ENCODE peak calls at places on chromosomes 12 and 14, in seven cellular contexts. L is A549, F is HepG2, W is HCT116, E is GM12878, Q is SK-N-SH, C is K562. R is an unnamed sample.

GRCh38 chr12:90896164-90896563 is 58.8 kb downstream of the CCER1 start:
- DNase-seq in L (no peak), F (no peak), W (peak; percentile 18), E (no peak), Q (no peak), C (no peak), R (no peak)

GRCh38 chr14:54782803-54783659 is 119.6 kb downstream of the GCH1 start:
- DNase-seq in L (no peak), F (peak; percentile 11), W (no peak), E (no peak), Q (no peak), C (no peak), R (peak; percentile 68)

GRCh38 chr12:121799842-121800693 is 3.7 kb upstream of the SETD1B start:
- DNase-seq in L (peak; percentile 94), F (peak; percentile 84), W (peak; percentile 70), E (no peak), Q (peak; percentile 75), C (peak; percentile 71), R (peak; percentile 83)

GRCh38 chr12:120110550-120111501 is 5.7 kb downstream of the RAB35 start:
- DNase-seq in L (no peak), F (no peak), W (no peak), E (no peak), Q (no peak), C (no peak), R (peak; percentile 47)

GRCh38 chr14:104240426-104241157 is 102.2 kb downstream of the KIF26A start:
- DNase-seq in L (no peak), F (no peak), W (no peak), E (no peak), Q (peak; percentile 32), C (no peak), R (peak; percentile 42)

GRCh38 chr14:55123101-55123500 is 6.0 kb upstream of the LGALS3 start:
- DNase-seq in L (no peak), F (no peak), W (no peak), E (no peak), Q (peak; percentile 40), C (no peak), R (no peak)

GRCh38 chr12:10143205-10143604 is 13.2 kb upstream of the CLEC7A start:
- DNase-seq in L (no peak), F (no peak), W (no peak), E (no peak), Q (no peak), C (no peak), R (no peak)

GRCh38 chr14:53523226-53523625 is 370.1 kb upstream of the DDHD1 start:
- DNase-seq in L (no peak), F (peak; percentile 31), W (no peak), E (no peak), Q (no peak), C (no peak), R (no peak)

GRCh38 chr12:106217706-106218105 is 30.1 kb downstream of the CKAP4 start:
- DNase-seq in L (no peak), F (no peak), W (no peak), E (no peak), Q (no peak), C (no peak), R (no peak)
- TF ChIP-seq CTCF in L (no peak), F (no peak), W (no peak), E (no peak), Q (no peak), C (no peak), R (no peak)

GRCh38 chr14:99124482-99125104 is 147.4 kb downstream of the BCL11B start:
- DNase-seq in L (no peak), F (no peak), W (no peak), E (no peak), Q (peak; percentile 7), C (no peak), R (no peak)

GRCh38 chr14:99127651-99128167 is 144.3 kb downstream of the BCL11B start:
- DNase-seq in L (no peak), F (no peak), W (no peak), E (no peak), Q (no peak), C (no peak), R (peak; percentile 23)

GRCh38 chr14:99125113-99125512 is 146.9 kb downstream of the BCL11B start:
- DNase-seq in L (no peak), F (no peak), W (no peak), E (no peak), Q (no peak), C (no peak), R (no peak)

GRCh38 chr14:99128185-99128584 is 143.8 kb downstream of the BCL11B start:
- DNase-seq in L (no peak), F (no peak), W (no peak), E (no peak), Q (no peak), C (no peak), R (no peak)

DNA sequence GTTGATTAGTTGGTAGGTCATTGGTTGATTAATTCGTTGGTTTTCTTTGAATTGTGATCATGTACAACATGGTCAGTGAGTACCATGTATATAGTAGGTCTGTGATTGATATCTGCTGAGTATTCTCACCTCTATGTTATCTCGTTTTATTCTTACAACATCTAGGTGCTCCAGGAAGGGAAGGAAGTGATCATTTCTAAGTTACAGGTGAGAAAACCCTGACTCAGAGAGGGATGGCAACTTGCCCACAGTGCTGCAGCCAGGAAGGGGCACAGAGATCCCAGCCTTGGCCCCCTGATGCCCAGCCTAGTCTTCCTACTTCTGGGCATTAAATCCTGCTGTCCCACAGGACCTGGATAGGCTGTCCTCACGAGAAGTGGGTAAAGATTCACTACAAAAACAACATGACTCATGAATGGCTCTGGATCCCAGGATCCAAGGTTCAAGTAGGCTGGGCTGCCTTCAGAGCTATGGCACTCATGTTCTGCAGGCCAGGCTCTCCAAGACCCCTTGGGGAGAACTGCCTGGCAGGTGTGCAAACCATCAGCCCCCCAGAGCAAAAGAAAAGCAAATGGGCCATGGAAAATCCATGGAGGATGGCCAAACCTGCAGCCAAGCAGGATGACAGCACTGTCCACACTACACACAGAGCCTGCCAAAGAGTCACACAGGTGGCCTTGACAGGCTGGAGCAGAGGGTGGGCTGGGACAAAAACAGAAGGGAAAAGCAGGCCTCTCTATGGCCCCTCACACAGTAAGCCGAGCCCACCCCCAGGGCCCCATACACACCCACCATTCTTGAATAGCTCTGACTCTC is 146.2 kb downstream of the BCL11B start:
- DNase-seq in L (no peak), F (peak; percentile 6), W (no peak), E (no peak), Q (no peak), C (no peak), R (no peak)
- TF ChIP-seq REST in L (no peak), F (no peak), W (no peak), E (no peak), Q (no peak), C (no peak), R (no peak)

DNA sequence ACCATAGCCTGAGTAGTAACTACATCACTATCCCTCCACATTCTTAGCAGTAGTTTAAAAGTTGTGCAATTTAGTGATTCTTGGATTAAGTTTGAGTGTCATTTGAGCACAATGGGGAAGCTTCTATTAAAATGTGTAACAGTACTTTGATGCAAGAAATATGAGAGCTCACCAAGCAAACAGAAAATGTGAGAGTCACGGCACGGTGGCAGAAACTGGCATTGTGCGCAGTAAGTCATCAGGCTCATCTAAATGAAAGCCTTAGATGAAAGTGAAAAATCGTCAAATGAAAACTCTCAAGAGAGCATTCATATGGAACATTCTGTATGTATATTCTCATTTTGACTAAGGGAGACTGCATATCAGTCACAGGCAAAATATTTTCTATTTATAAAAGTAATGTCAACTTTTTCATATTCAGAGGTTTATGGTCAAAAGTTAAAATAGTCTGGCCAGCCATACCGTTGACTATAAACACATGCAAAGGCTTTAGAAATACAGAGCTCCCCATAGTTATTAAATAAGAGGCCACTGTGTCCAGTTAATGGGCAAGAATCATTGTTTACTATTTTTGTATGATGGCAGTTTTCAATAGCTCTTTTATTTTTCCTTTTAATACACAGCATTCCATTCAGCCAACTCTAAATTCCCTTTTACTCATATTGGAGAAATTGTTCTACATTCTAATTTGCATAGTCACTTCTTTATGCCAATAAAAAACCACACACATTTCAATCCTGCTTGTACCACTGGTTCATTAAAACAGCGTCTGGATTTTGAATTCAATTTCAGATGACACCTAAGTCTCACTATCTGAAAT is 167.9 kb downstream of the PRKD1 start:
- DNase-seq in L (no peak), F (no peak), W (no peak), E (peak; percentile 8), Q (no peak), C (no peak), R (no peak)
- H3K4me2 ChIP-seq in L (no peak overlapping the region), F (no peak overlapping the region), W (no peak overlapping the region), E (no peak overlapping the region), Q (no peak overlapping the region), C (no peak overlapping the region), R (no peak overlapping the region)

GRCh38 chr14:72892879-72893635 is 844 bp downstream of the DPF3 start:
- DNase-seq in L (no peak), F (no peak), W (no peak), E (no peak), Q (peak; percentile 73), C (peak; percentile 51), R (peak; percentile 66)

GRCh38 chr14:72894323-72894622 is 372 bp upstream of the DPF3 start:
- DNase-seq in L (no peak), F (no peak), W (no peak), E (no peak), Q (no peak), C (no peak), R (no peak)

GRCh38 chr14:72891666-72892102 is 2.2 kb downstream of the DPF3 start:
- DNase-seq in L (no peak), F (no peak), W (no peak), E (no peak), Q (peak; percentile 47), C (no peak), R (no peak)

GRCh38 chr14:72893636-72894322 is at the start of gene DPF3:
- DNase-seq in L (peak; percentile 97), F (peak; percentile 89), W (peak; percentile 91), E (peak; percentile 75), Q (peak; percentile 95), C (peak; percentile 96), R (peak; percentile 99)

GRCh38 chr14:72892103-72892878 is 1.6 kb downstream of the DPF3 start:
- DNase-seq in L (no peak), F (no peak), W (no peak), E (no peak), Q (peak; percentile 56), C (no peak), R (peak; percentile 71)
- TF ChIP-seq CTCF in L (no peak), F (no peak), W (no peak), E (peak; percentile 5), Q (no peak), C (no peak), R (peak; percentile 5)

GRCh38 chr14:60862283-60862682 is 118.6 kb downstream of the TRMT5 start:
- DNase-seq in L (no peak), F (no peak), W (no peak), E (no peak), Q (no peak), C (no peak), R (no peak)

GRCh38 chr14:60859525-60859924 is 121.4 kb downstream of the TRMT5 start:
- DNase-seq in L (no peak), F (no peak), W (no peak), E (no peak), Q (no peak), C (no peak), R (no peak)

GRCh38 chr14:60861545-60862147 is 119.2 kb downstream of the TRMT5 start:
- DNase-seq in L (no peak), F (no peak), W (no peak), E (no peak), Q (no peak), C (no peak), R (no peak)

GRCh38 chr14:60865378-60866127 is 115.3 kb downstream of the TRMT5 start:
- DNase-seq in L (no peak), F (no peak), W (no peak), E (no peak), Q (no peak), C (no peak), R (no peak)

GRCh38 chr14:60863251-60863650 is 117.6 kb downstream of the TRMT5 start:
- DNase-seq in L (no peak), F (no peak), W (no peak), E (no peak), Q (no peak), C (no peak), R (no peak)
- TF ChIP-seq REST in L (no peak), F (no peak), W (no peak), E (no peak), Q (no peak), C (no peak), R (no peak)